ENCODE peak calls at places on chromosomes 13 and 19, in seven cellular contexts. X is activated naive CD8-positive, alpha-beta T cell treated with anti-CD3 and anti-CD28 coated beads, Interleukin-2, amount 50 U/mL, for 24 hours; O is endodermal cell; K is MV-4-11; C is NCI-H69; L is AG08396; B is HCEC 1CT. R is an unnamed sample.

GRCh38 chr13:47549219-47549752 is 451.8 kb downstream of the SUCLA2 start:
- DNase-seq in B (no peak), X (no peak), C (no peak), O (no peak), K (no peak), L (no peak), R (no peak)

GRCh38 chr19:30521937-30522336 is 149.8 kb downstream of the ZNF536 start:
- DNase-seq in X (no peak), B (no peak), O (no peak), L (no peak), C (no peak), K (no peak), R (no peak)

GRCh38 chr13:43831088-43831487 is 44.3 kb upstream of the ENOX1 start:
- DNase-seq in C (peak), O (no peak), K (no peak), L (no peak), X (no peak), B (peak), R (no peak)

GRCh38 chr19:18322318-18322758 is 538 bp downstream of the LSM4 start:
- DNase-seq in X (peak), B (peak), K (peak), O (peak), L (peak), C (peak), R (peak)

GRCh38 chr19:39133431-39134270 is 8.1 kb downstream of the PAK4 start:
- DNase-seq in C (no peak), K (peak), L (no peak), B (no peak), O (peak), X (no peak), R (no peak)

GRCh38 chr19:33376423-33376822 is 2.9 kb downstream of the CEBPG start:
- DNase-seq in X (no peak), K (no peak), C (no peak), B (peak), O (no peak), L (peak), R (no peak)

GRCh38 chr13:112732679-112733078 is 42.8 kb downstream of the ATP11A start:
- DNase-seq in K (no peak), O (no peak), B (no peak), L (no peak), X (no peak), C (peak), R (no peak)

GRCh38 chr13:40388617-40389016 is 277.8 kb downstream of the FOXO1 start:
- DNase-seq in K (peak), B (no peak), X (peak), C (no peak), L (no peak), O (no peak), R (peak)

GRCh38 chr13:88051746-88052482 is 380.7 kb downstream of the SLITRK5 start:
- DNase-seq in C (no peak), L (no peak), O (peak), B (no peak), K (no peak), X (no peak), R (no peak)

GRCh38 chr19:54517483-54517882 is 14.9 kb downstream of the LAIR2 start:
- DNase-seq in L (peak), C (no peak), K (peak), O (peak), X (peak), B (no peak), R (peak)

GRCh38 chr13:36599641-36600040 is 74.2 kb upstream of the SERTM1 start:
- DNase-seq in L (no peak), C (no peak), O (no peak), B (no peak), X (no peak), K (no peak), R (no peak)

GRCh38 chr13:81597101-81597500 is 1256.2 kb upstream of the SPRY2 start:
- DNase-seq in O (no peak), C (no peak), K (no peak), X (no peak), B (no peak), L (no peak), R (no peak)

GRCh38 chr19:845707-846481 is 5.1 kb downstream of the PRTN3 start:
- DNase-seq in K (no peak), C (no peak), X (no peak), O (no peak), L (no peak), B (no peak), R (no peak)

GRCh38 chr19:38693380-38694223 is 46.2 kb downstream of the ACTN4 start:
- DNase-seq in B (peak), L (no peak), C (no peak), X (no peak), O (peak), K (peak), R (peak)

GRCh38 chr13:104326523-104326922 is 1260.3 kb upstream of the SLC10A2 start:
- DNase-seq in K (no peak), X (no peak), C (no peak), B (no peak), O (no peak), L (no peak), R (no peak)

GRCh38 chr19:1361601-1362384 is 21.9 kb upstream of the NDUFS7 start:
- DNase-seq in L (peak), O (no peak), X (no peak), B (no peak), C (peak), K (peak), R (no peak)